ENCODE peak calls at places on chromosomes 4 and X, in four cellular contexts. P, N, Q and V are unnamed samples.
A peak's percentile ranks its signal among the peaks of the same experiment; 100 is the strongest.

GRCh38 chr4:95107635-95108034 is 349.9 kb downstream of the BMPR1B start:
- DNase-seq in Q (no peak), N (peak; percentile 76), P (no peak), V (peak; percentile 48)

GRCh38 chrX:120299928-120300327 is 11.3 kb downstream of the TMEM255A start:
- DNase-seq in N (no peak), Q (no peak), P (no peak), V (peak; percentile 3)

GRCh38 chr4:13711233-13711775 is 83.8 kb upstream of the BOD1L1 start:
- DNase-seq in N (no peak), P (no peak), Q (no peak), V (no peak)

GRCh38 chr4:10611673-10612072 is 72.9 kb downstream of the CLNK start:
- DNase-seq in P (no peak), N (no peak), Q (no peak), V (peak; percentile 87)

GRCh38 chrX:9668537-9668936 is 97.1 kb downstream of the GPR143 start:
- DNase-seq in Q (no peak), N (no peak), P (no peak), V (no peak)

GRCh38 chr4:16227462-16227868 is 1.2 kb upstream of the TAPT1 start:
- DNase-seq in P (peak; percentile 43), N (peak; percentile 60), Q (no peak), V (peak; percentile 59)

GRCh38 chrX:144730486-144730885 is 516.8 kb upstream of the SPANXN1 start:
- DNase-seq in N (no peak), P (no peak), Q (no peak), V (peak; percentile 3)

GRCh38 chrX:13647709-13648212 is 5.2 kb upstream of the TCEANC start:
- DNase-seq in Q (peak; percentile 77), N (peak; percentile 58), P (peak; percentile 55), V (peak; percentile 74)

GRCh38 chr4:126799971-126800722 is 832.6 kb upstream of the INTU start:
- DNase-seq in Q (no peak), P (no peak), N (no peak), V (peak; percentile 72)

GRCh38 chrX:154349979-154350378 is 24.5 kb downstream of the FLNA start:
- DNase-seq in Q (no peak), N (no peak), P (no peak), V (peak; percentile 0)
- H3K4me1 ChIP-seq in Q (peaks cover 50% of the 10 kb centered on the region), N (no peaks in the 10 kb centered on the region), P (no peaks in the 10 kb centered on the region), V (no peaks in the 10 kb centered on the region)

DNA sequence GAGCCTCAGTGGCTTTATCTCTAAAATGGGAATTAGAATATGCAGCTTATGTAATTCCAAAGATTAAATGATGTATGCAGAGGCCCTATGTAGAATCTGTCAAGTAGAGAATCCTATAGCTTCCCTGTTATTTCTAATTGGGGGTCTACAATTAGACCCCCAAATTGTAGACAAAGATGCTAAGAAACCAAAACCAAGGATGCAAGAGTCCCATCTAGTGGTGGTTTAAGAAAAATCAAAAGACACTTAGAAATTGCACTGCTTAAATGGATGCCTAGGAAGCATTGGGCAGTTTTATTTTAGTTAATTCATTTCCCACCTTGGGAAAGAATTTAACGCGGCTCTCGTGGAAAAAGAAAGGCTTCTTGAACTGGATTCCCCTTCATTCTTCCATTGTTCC is 115.2 kb downstream of the GABRA2 start:
- DNase-seq in Q (no peak), N (no peak), P (no peak), V (peak; percentile 3)
- TF ChIP-seq CTCF in Q (no peak), N (no peak), P (no peak), V (peak; percentile 28)

GRCh38 chr4:70925899-70926635 is 23.9 kb downstream of the MOB1B start:
- DNase-seq in Q (no peak), N (no peak), P (no peak), V (no peak)
- H3K4me3 ChIP-seq in Q (no peak overlapping the region), N (no peak overlapping the region), P (no peak overlapping the region), V (no peak overlapping the region)

DNA sequence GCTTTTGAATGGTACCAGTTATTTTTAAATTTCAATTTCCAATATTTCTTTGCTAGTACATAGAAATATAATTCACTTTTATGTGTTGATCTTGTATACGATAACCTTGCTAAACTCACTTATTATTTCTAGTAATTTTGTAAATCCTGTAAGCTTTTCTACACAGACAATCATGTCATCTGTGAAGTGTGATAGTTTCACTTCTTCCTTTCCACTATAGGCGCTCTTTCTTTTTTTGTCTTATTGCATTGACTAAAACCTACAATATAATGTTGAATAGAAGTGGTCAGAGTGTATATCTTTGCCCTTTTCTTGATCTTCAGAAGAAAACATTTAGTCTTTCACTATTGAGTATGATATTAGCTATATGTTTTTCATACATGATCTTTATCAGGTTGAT is 76.6 kb downstream of the ZNF182 start:
- DNase-seq in P (no peak), N (no peak), Q (no peak), V (no peak)
- H3K4me1 ChIP-seq in P (no peaks in the 10 kb centered on the region), N (no peaks in the 10 kb centered on the region), Q (no peaks in the 10 kb centered on the region), V (no peaks in the 10 kb centered on the region)